ENCODE peak calls at places on chromosomes 7 and 10, in nine cellular contexts. R, T, M, H, X, V, F, J and U are unnamed samples.

GRCh38 chr10:100349672-100350071 is 2.6 kb downstream of the SCD start:
- DNase-seq in R (no peak), T (no peak), M (no peak), H (no peak), X (no peak), V (no peak), F (no peak), J (no peak), U (no peak)

GRCh38 chr7:322111-322671 is 32.2 kb downstream of the FOXL3 start:
- DNase-seq in R (peak), T (no peak), M (no peak), H (peak), X (peak), V (peak), F (peak), J (peak), U (no peak)

GRCh38 chr7:92652536-92652935 is 62.3 kb upstream of the FAM133B start:
- DNase-seq in R (peak), T (no peak), M (no peak), H (no peak), X (no peak), V (no peak), F (no peak), J (no peak), U (no peak)

GRCh38 chr7:136958016-136958415 is 89.6 kb downstream of the CHRM2 start:
- DNase-seq in R (no peak), T (no peak), M (no peak), H (no peak), X (no peak), V (no peak), F (no peak), J (no peak), U (no peak)

GRCh38 chr10:282294-283139 is 147.3 kb downstream of the ZMYND11 start:
- DNase-seq in R (peak), T (peak), M (no peak), H (no peak), X (no peak), V (no peak), F (no peak), J (no peak), U (no peak)

GRCh38 chr10:28839600-28840007 is 162.3 kb downstream of the BAMBI start:
- DNase-seq in R (no peak), T (no peak), M (no peak), H (no peak), X (no peak), V (peak), F (peak), J (peak), U (no peak)

GRCh38 chr10:16915308-16915707 is 98.1 kb upstream of the RSU1 start:
- DNase-seq in R (no peak), T (no peak), M (no peak), H (no peak), X (no peak), V (no peak), F (no peak), J (no peak), U (no peak)

GRCh38 chr7:88206235-88206634 is 13.6 kb downstream of the SRI start:
- DNase-seq in R (no peak), T (no peak), M (no peak), H (no peak), X (no peak), V (no peak), F (no peak), J (no peak), U (no peak)

GRCh38 chr7:27868117-27868516 is 128.2 kb downstream of the TAX1BP1 start:
- DNase-seq in R (peak), T (no peak), M (no peak), H (no peak), X (no peak), V (no peak), F (no peak), J (no peak), U (no peak)

GRCh38 chr10:13827418-13827817 is 240.7 kb downstream of the PRPF18 start:
- DNase-seq in R (no peak), T (no peak), M (no peak), H (no peak), X (no peak), V (no peak), F (no peak), J (no peak), U (no peak)

GRCh38 chr7:27389508-27389907 is 146.9 kb downstream of the EVX1 start:
- DNase-seq in R (no peak), T (no peak), M (no peak), H (no peak), X (no peak), V (no peak), F (no peak), J (no peak), U (no peak)

GRCh38 chr7:29516491-29516890 is 47.1 kb upstream of the PRR15 start:
- DNase-seq in R (peak), T (no peak), M (no peak), H (no peak), X (no peak), V (no peak), F (no peak), J (no peak), U (no peak)

GRCh38 chr7:23696916-23697441 is 13.0 kb upstream of the STK31 start:
- DNase-seq in R (peak), T (no peak), M (no peak), H (peak), X (peak), V (peak), F (peak), J (peak), U (peak)

GRCh38 chr10:86960003-86960862 is 1.8 kb downstream of the SNCG start:
- DNase-seq in R (peak), T (no peak), M (peak), H (peak), X (no peak), V (peak), F (peak), J (peak), U (no peak)

GRCh38 chr7:1027285-1028043 is 16.9 kb upstream of the GPR146 start:
- DNase-seq in R (peak), T (peak), M (no peak), H (no peak), X (no peak), V (no peak), F (peak), J (peak), U (no peak)

GRCh38 chr10:51422311-51423120 is 276.9 kb downstream of the CSTF2T start:
- DNase-seq in R (peak), T (peak), M (no peak), H (peak), X (peak), V (peak), F (peak), J (peak), U (peak)

GRCh38 chr7:7182156-7183060 is at the start of gene C1GALT1:
- DNase-seq in R (peak), T (peak), M (peak), H (peak), X (peak), V (peak), F (peak), J (peak), U (peak)

GRCh38 chr10:125209591-125210373 is 49.4 kb upstream of the CTBP2 start:
- DNase-seq in R (no peak), T (no peak), M (no peak), H (no peak), X (no peak), V (no peak), F (no peak), J (no peak), U (peak)

GRCh38 chr7:7369134-7369533 is 166.5 kb downstream of the COL28A1 start:
- DNase-seq in R (peak), T (no peak), M (no peak), H (no peak), X (no peak), V (no peak), F (no peak), J (no peak), U (no peak)

GRCh38 chr7:105734233-105734632 is 142.2 kb downstream of the ATXN7L1 start:
- DNase-seq in R (peak), T (peak), M (no peak), H (peak), X (no peak), V (no peak), F (no peak), J (no peak), U (no peak)

GRCh38 chr10:13614530-13615332 is 28.0 kb downstream of the PRPF18 start:
- DNase-seq in R (peak), T (peak), M (no peak), H (peak), X (no peak), V (no peak), F (peak), J (no peak), U (no peak)

GRCh38 chr10:71728218-71728737 is 8.7 kb upstream of the C10orf105 start:
- DNase-seq in R (no peak), T (no peak), M (no peak), H (no peak), X (no peak), V (no peak), F (no peak), J (no peak), U (no peak)

GRCh38 chr10:127872011-127872741 is 20.6 kb downstream of the CLRN3 start:
- DNase-seq in R (peak), T (no peak), M (peak), H (no peak), X (no peak), V (peak), F (no peak), J (peak), U (no peak)

DNA sequence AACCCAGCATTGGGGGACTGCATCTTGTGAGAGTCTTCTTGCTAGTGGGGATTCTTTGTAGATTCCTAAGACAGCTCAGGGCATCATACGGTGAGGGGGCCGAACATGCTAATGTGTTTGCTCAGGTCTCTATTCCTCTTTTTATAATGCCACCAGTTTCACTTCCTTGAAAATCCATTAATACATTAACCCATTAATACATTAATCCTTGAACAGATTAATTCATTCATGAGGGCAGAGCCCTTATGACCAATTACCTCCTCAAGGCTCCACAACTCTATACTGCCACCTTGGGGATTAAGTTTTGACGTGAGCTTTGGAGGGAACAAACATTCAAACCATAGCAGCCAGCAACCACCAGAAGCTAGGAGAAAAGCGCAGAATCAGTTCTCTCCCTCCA is 67.2 kb upstream of the POT1 start:
- DNase-seq in R (no peak), T (no peak), M (no peak), H (no peak), X (no peak), V (no peak), F (no peak), J (no peak), U (no peak)
- TF ChIP-seq CTCF in R (no peak), T (peak), M (no peak), H (no peak), X (no peak), V (peak), F (peak), J (no peak), U (no peak)

GRCh38 chr7:69585169-69585568 is 13.1 kb upstream of the AUTS2 start:
- DNase-seq in R (no peak), T (no peak), M (no peak), H (no peak), X (no peak), V (no peak), F (no peak), J (no peak), U (no peak)
- TF ChIP-seq CTCF in R (no peak), T (no peak), M (no peak), H (no peak), X (no peak), V (no peak), F (no peak), J (no peak), U (no peak)

GRCh38 chr10:7302393-7303054 is 108.3 kb downstream of the SFMBT2 start:
- DNase-seq in R (no peak), T (no peak), M (no peak), H (no peak), X (no peak), V (no peak), F (no peak), J (no peak), U (no peak)

GRCh38 chr10:7298495-7298894 is 112.3 kb downstream of the SFMBT2 start:
- DNase-seq in R (no peak), T (no peak), M (no peak), H (no peak), X (no peak), V (no peak), F (no peak), J (no peak), U (no peak)

GRCh38 chr10:7303067-7303629 is 107.7 kb downstream of the SFMBT2 start:
- DNase-seq in R (no peak), T (no peak), M (no peak), H (no peak), X (no peak), V (no peak), F (no peak), J (no peak), U (no peak)

GRCh38 chr10:7300327-7300726 is 110.5 kb downstream of the SFMBT2 start:
- DNase-seq in R (no peak), T (peak), M (no peak), H (no peak), X (no peak), V (no peak), F (no peak), J (no peak), U (no peak)

DNA sequence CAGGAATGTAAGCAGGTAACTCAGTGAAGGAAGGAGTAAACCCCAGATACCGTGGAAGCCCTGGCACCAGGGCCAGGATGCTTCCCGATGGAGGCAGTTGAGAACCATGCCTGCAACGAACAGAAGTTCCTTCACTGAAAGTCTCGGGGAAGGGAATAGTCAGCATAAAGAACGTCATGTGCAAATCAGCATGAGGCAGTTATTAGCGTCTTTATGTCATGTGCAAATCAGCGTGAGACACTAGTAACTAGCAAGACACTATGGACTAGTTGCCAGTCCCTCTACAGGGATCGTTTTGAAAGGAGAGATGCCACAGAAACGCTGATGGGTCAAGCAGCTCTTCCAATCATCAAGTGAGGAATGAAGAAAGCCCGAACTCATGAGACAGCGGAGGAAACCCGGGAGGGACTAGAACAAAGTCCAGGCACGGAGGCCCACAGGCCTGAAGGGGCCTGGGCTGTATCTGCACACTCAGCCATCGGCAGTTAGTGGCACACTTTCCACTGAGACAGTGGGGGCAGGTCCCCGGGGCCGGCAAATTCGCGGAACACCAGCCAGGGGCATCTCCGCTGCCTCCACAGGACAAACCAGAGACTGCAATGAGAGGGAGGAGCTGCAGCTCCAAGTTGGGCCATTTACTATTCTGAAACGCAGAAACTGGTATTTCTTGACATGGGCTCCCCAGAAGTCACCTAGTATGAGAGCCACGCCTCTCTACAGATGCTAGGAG is 109.6 kb downstream of the SFMBT2 start:
- DNase-seq in R (no peak), T (no peak), M (no peak), H (no peak), X (no peak), V (no peak), F (peak), J (no peak), U (no peak)
- TF ChIP-seq CTCF in R (no peak), T (peak), M (no peak), H (no peak), X (no peak), V (peak), F (peak), J (no peak), U (no peak)

DNA sequence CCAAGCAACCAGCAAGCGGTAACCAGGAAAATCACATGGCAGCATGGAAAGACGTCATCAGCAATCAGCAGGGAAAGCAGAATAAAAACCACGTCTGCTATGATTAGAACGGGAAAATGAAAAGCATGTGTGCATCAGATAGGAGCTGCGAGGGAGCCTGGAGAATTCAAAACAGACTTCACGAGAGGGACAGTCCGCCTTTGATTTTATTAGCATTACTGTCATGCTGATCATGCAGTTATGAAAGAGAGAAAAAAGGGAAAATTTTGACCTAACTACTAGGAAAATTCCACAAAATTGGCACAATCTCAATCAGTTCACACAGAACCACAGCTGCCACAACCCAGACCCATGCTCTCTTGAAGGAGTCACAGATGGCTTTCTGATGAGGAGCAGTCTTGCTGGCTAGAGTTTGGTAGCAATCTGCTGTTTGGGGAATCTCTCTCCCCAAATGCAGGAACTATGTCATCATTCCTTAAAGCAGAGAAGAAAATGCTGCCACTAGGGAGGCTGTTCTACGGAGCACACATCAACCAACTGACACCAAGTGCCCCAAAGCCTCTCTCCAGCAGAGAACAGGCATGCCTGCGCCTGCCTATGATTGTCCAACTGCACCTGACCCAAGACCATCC is 295.9 kb downstream of the TNS3 start:
- DNase-seq in R (no peak), T (no peak), M (peak), H (no peak), X (no peak), V (no peak), F (no peak), J (peak), U (peak)
- TF ChIP-seq CTCF in R (no peak), T (no peak), M (no peak), H (no peak), X (no peak), V (peak), F (no peak), J (no peak), U (peak)

GRCh38 chr10:129108378-129108777 is 358.7 kb upstream of the MGMT start:
- DNase-seq in R (no peak), T (no peak), M (peak), H (no peak), X (no peak), V (no peak), F (no peak), J (no peak), U (no peak)
- TF ChIP-seq CTCF in R (no peak), T (no peak), M (no peak), H (no peak), X (no peak), V (no peak), F (no peak), J (no peak), U (no peak)

GRCh38 chr7:116438274-116438673 is 61.3 kb upstream of the CAV2 start:
- DNase-seq in R (no peak), T (no peak), M (no peak), H (no peak), X (no peak), V (no peak), F (no peak), J (peak), U (no peak)
- TF ChIP-seq CTCF in R (no peak), T (no peak), M (no peak), H (no peak), X (no peak), V (peak), F (peak), J (no peak), U (peak)

DNA sequence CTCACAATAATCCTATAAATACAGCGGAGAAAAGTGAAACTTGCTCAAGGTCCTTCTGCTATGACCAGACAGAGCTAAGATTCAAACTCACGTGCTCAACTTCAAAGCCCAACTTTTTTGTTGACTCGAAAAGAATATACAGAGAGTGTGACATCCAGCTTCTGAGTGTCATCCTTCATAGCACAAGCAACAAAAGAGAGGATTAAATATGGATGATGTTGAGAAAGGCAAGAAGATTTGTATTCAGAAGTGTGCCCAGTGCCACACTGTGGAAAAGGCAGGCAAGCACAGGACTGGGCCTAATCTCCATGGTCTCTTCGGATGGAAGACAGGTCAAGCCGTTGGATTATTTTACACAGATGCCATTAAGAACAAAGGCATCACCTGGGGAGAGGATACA is 2.1 kb upstream of the FAM3C start:
- DNase-seq in R (no peak), T (no peak), M (no peak), H (no peak), X (no peak), V (no peak), F (no peak), J (no peak), U (no peak)
- TF ChIP-seq CTCF in R (peak), T (peak), M (no peak), H (no peak), X (no peak), V (peak), F (peak), J (no peak), U (no peak)

DNA sequence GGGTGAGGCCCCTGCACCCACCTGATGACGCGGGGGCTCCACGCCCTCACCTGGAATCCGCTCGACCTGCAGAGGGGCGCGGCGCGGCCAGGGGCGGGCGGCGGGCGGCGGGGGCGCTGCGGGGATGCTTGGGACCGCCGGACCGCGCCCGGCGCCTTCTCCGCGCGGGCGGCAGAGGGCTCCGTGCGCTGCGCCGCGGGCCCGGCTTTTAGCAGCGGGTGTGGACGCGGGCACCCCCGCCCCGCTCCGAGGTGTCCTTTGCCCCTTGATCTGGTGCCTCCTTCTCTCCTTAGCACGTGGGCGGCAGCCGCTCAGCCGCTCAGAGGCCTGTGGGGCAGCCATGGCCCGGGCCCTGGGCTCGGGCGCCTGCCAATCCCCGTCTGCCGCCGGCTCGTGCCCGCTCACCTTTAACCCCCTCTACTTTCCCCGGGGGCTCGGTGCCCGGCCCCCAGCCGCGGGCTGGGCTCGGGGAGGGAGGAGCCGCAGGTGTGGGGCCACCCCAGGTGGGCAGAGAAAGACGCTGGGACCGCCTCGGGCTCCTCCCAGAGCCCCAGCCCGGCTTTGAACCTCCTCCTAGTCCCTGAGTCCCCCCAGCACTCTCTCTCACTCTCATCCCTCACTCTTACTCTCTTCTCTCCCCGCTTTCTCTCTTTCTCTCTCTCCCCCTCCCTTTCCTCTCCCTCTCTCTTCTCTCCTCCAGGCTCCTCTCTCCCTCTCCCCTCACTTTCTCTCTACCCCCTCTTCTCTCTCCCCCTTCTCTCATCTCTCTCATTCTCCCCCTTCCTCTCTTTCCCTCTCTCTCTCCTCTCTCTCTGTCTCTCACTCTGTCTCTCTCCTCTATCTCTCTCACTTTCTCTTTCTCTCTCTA is 19.7 kb upstream of the VPS37D start:
- DNase-seq in R (no peak), T (no peak), M (no peak), H (peak), X (peak), V (no peak), F (peak), J (peak), U (no peak)
- TF ChIP-seq CTCF in R (no peak), T (no peak), M (no peak), H (no peak), X (no peak), V (peak), F (no peak), J (no peak), U (no peak)